ENCODE peak calls at places on chromosomes 2 and 18, in four cellular contexts. M, K, I and Q are unnamed samples.

GRCh38 chr2:148531175-148532048 is 113.1 kb upstream of the EPC2 start:
- DNase-seq in M (no peak), K (no peak), I (no peak), Q (no peak)

GRCh38 chr18:35671952-35672603 is 90.5 kb downstream of the GALNT1 start:
- DNase-seq in M (no peak), K (no peak), I (peak; percentile 57), Q (no peak)

GRCh38 chr2:62238236-62238635 is 42.3 kb downstream of the B3GNT2 start:
- DNase-seq in M (no peak), K (no peak), I (no peak), Q (no peak)

GRCh38 chr2:232680006-232680405 is 17.1 kb upstream of the GIGYF2 start:
- DNase-seq in M (no peak), K (no peak), I (no peak), Q (no peak)

GRCh38 chr2:168649562-168649961 is 152.9 kb upstream of the NOSTRIN start:
- DNase-seq in M (no peak), K (no peak), I (no peak), Q (no peak)

GRCh38 chr2:41879367-41879871 is 168.4 kb upstream of the PKDCC start:
- DNase-seq in M (no peak), K (no peak), I (no peak), Q (peak; percentile 89)

GRCh38 chr2:11307764-11308415 is 36.5 kb downstream of the ROCK2 start:
- DNase-seq in M (no peak), K (no peak), I (no peak), Q (peak; percentile 15)

GRCh38 chr2:209593930-209594329 is 170.1 kb downstream of the MAP2 start:
- DNase-seq in M (no peak), K (no peak), I (no peak), Q (no peak)

GRCh38 chr2:62884514-62884913 is 166.1 kb upstream of the OTX1 start:
- DNase-seq in M (no peak), K (no peak), I (peak; percentile 59), Q (no peak)

GRCh38 chr18:77016133-77016839 is 116.3 kb downstream of the MBP start:
- DNase-seq in M (no peak), K (no peak), I (no peak), Q (no peak)

GRCh38 chr18:32383040-32383819 is 87.5 kb downstream of the GAREM1 start:
- DNase-seq in M (peak; percentile 79), K (no peak), I (peak; percentile 99), Q (no peak)

GRCh38 chr2:25690058-25690457 is 16.7 kb upstream of the DTNB start:
- DNase-seq in M (peak; percentile 33), K (no peak), I (no peak), Q (peak; percentile 30)

GRCh38 chr18:31426021-31426420 is 21.5 kb upstream of the DSG3 start:
- DNase-seq in M (no peak), K (no peak), I (no peak), Q (no peak)

GRCh38 chr2:231563378-231563961 is 29.2 kb upstream of the TEX44 start:
- DNase-seq in M (peak; percentile 75), K (peak; percentile 81), I (peak; percentile 60), Q (peak; percentile 85)

GRCh38 chr2:235098273-235098672 is 146.5 kb downstream of the SH3BP4 start:
- DNase-seq in M (peak; percentile 60), K (no peak), I (no peak), Q (no peak)

GRCh38 chr2:65436169-65436824 is 3.9 kb upstream of the SPRED2 start:
- DNase-seq in M (peak; percentile 84), K (peak; percentile 64), I (peak; percentile 59), Q (peak; percentile 95)

DNA sequence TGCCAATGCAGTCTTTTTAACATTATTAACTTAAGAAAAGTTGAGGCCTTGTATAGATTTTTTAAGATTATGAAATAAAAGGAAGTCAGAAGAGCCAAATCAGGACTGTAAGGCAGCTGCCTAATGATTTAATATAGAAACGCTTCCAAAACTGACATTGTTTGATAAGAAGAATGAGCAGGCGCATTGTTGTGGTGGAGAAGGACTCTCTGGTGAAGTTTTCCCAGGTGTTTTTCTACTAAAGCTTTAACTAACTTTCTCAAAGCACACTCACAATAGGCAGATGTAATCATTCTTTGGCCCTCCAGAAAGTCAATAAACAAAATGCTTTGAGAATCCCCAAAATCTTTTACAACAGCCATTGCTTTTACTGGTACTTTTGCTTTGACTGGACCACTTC is 288.6 kb upstream of the FIGN start:
- DNase-seq in M (no peak), K (no peak), I (no peak), Q (no peak)
- TF ChIP-seq MYC in M (no peak), K (no peak), I (no peak), Q (no peak)

DNA sequence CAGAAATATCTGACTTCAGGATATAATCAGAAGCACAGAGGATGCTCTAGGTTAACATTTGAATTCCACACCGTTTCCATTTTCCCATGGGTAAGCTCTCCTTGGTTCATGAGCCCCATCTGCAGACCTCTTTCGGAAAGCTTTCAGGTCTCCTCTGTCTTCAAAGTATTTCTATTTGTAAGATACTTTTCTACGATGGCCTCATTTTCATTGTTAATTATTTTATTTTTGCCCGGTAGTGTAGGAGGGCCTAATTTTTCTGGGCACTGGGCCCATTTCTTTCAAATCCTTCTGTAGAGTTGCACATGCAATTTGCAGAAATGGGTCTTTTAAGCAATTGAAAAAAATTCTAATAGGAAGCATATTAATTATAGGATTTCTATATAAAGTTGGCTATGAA is 53.8 kb downstream of the LRPPRC start:
- DNase-seq in M (no peak), K (no peak), I (no peak), Q (no peak)
- TF ChIP-seq MYC in M (no peak), K (no peak), I (no peak), Q (no peak)

GRCh38 chr2:68719912-68720311 is 14.7 kb upstream of the ARHGAP25 start:
- DNase-seq in M (no peak), K (no peak), I (no peak), Q (no peak)
- TF ChIP-seq MYC in M (no peak), K (no peak), I (no peak), Q (no peak)

GRCh38 chr2:126117886-126118285 is 538.1 kb upstream of the GYPC start:
- DNase-seq in M (no peak), K (no peak), I (no peak), Q (no peak)

DNA sequence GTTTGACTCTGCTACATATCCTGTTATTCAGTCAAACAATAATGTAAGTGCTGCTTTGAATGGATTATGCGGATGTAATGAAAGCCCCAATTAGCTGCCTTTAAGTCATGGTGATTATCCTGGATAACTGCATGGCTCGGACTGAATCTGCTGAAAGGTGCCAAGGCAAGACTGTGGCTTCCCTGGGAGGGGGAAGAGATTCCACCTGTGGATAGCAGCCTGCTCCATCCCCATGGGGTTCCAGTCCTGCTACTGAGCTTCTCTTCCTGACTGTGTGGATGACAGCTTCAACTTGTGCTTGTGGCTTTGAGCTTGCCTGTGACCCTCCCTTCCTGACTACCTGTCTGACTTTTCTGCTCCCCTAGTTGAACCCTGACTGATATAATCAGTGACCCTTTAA is 540.0 kb upstream of the GYPC start:
- DNase-seq in M (no peak), K (no peak), I (no peak), Q (no peak)
- TF ChIP-seq MYC in M (no peak), K (no peak), I (no peak), Q (no peak)

GRCh38 chr2:201860541-201861154 is 54.3 kb downstream of the CDK15 start:
- DNase-seq in M (peak; percentile 71), K (peak; percentile 41), I (peak; percentile 81), Q (peak; percentile 79)
- TF ChIP-seq MYC in M (no peak), K (no peak), I (no peak), Q (no peak)